ENCODE peak calls at places on chromosomes 6 and 20, in six cellular contexts. One of them, this sample, is unnamed.

GRCh38 chr6:166167258-166167731 is 356 bp downstream of the TBXT start:
- DNase-seq in A549: no peak
- DNase-seq in suprapubic skin: no peak
- DNase-seq in ovary: no peak
- DNase-seq in SK-N-SH: no peak
- DNase-seq in stomach: no peak
- DNase-seq in this sample: no peak

GRCh38 chr6:10583509-10583908 is 62.4 kb downstream of the GCNT2 start:
- DNase-seq in A549: no peak
- DNase-seq in suprapubic skin: no peak
- DNase-seq in ovary: no peak
- DNase-seq in SK-N-SH: no peak
- DNase-seq in stomach: no peak
- DNase-seq in this sample: no peak

GRCh38 chr6:42320762-42321161 is 103.1 kb upstream of the MRPS10 start:
- DNase-seq in A549: no peak
- DNase-seq in suprapubic skin: no peak
- DNase-seq in ovary: no peak
- DNase-seq in SK-N-SH: no peak
- DNase-seq in stomach: no peak
- DNase-seq in this sample: no peak

GRCh38 chr6:23349521-23350147 is 776.4 kb upstream of the NRSN1 start:
- DNase-seq in A549: peak
- DNase-seq in suprapubic skin: no peak
- DNase-seq in ovary: no peak
- DNase-seq in SK-N-SH: peak
- DNase-seq in stomach: no peak
- DNase-seq in this sample: no peak

GRCh38 chr6:82906489-82906888 is 159.2 kb downstream of the UBE3D start:
- DNase-seq in A549: no peak
- DNase-seq in suprapubic skin: no peak
- DNase-seq in ovary: no peak
- DNase-seq in SK-N-SH: no peak
- DNase-seq in stomach: no peak
- DNase-seq in this sample: no peak

GRCh38 chr20:46046588-46047310 is 17.7 kb downstream of the SLC12A5 start:
- DNase-seq in A549: no peak
- DNase-seq in suprapubic skin: no peak
- DNase-seq in ovary: no peak
- DNase-seq in SK-N-SH: no peak
- DNase-seq in stomach: no peak
- DNase-seq in this sample: no peak

GRCh38 chr6:148179786-148180185 is 162.9 kb upstream of the SASH1 start:
- DNase-seq in A549: peak
- DNase-seq in suprapubic skin: no peak
- DNase-seq in ovary: no peak
- DNase-seq in SK-N-SH: no peak
- DNase-seq in stomach: no peak
- DNase-seq in this sample: no peak

GRCh38 chr6:74611220-74611619 is 594.6 kb downstream of the COL12A1 start:
- DNase-seq in A549: no peak
- DNase-seq in suprapubic skin: no peak
- DNase-seq in ovary: no peak
- DNase-seq in SK-N-SH: no peak
- DNase-seq in stomach: no peak
- DNase-seq in this sample: no peak

GRCh38 chr6:159966981-159967380 is 1.9 kb upstream of the IGF2R start:
- DNase-seq in A549: no peak
- DNase-seq in suprapubic skin: no peak
- DNase-seq in ovary: no peak
- DNase-seq in SK-N-SH: no peak
- DNase-seq in stomach: no peak
- DNase-seq in this sample: no peak

GRCh38 chr6:89144358-89145041 is 1.4 kb upstream of the PM20D2 start:
- DNase-seq in A549: no peak
- DNase-seq in suprapubic skin: no peak
- DNase-seq in ovary: no peak
- DNase-seq in SK-N-SH: peak
- DNase-seq in stomach: no peak
- DNase-seq in this sample: no peak

GRCh38 chr6:147054871-147055270 is 149.3 kb upstream of the STXBP5 start:
- DNase-seq in A549: no peak
- DNase-seq in suprapubic skin: no peak
- DNase-seq in ovary: no peak
- DNase-seq in SK-N-SH: no peak
- DNase-seq in stomach: no peak
- DNase-seq in this sample: no peak

GRCh38 chr6:167152858-167153257 is 4.9 kb downstream of the GPR31 start:
- DNase-seq in A549: no peak
- DNase-seq in suprapubic skin: no peak
- DNase-seq in ovary: no peak
- DNase-seq in SK-N-SH: no peak
- DNase-seq in stomach: no peak
- DNase-seq in this sample: no peak

GRCh38 chr6:3037578-3038365 is 30.5 kb upstream of the RIPK1 start:
- DNase-seq in A549: no peak
- DNase-seq in suprapubic skin: no peak
- DNase-seq in ovary: no peak
- DNase-seq in SK-N-SH: no peak
- DNase-seq in stomach: no peak
- DNase-seq in this sample: no peak

GRCh38 chr6:31538805-31539400 is 2.9 kb downstream of the DDX39B start:
- DNase-seq in A549: no peak
- DNase-seq in suprapubic skin: no peak
- DNase-seq in ovary: no peak
- DNase-seq in SK-N-SH: no peak
- DNase-seq in stomach: no peak
- DNase-seq in this sample: no peak

GRCh38 chr6:7554533-7555275 is 13.2 kb downstream of the DSP start:
- DNase-seq in A549: no peak
- DNase-seq in suprapubic skin: no peak
- DNase-seq in ovary: no peak
- DNase-seq in SK-N-SH: no peak
- DNase-seq in stomach: no peak
- DNase-seq in this sample: peak

GRCh38 chr20:61683721-61684120 is 382.0 kb downstream of the TAF4 start:
- DNase-seq in A549: no peak
- DNase-seq in suprapubic skin: no peak
- DNase-seq in ovary: no peak
- DNase-seq in SK-N-SH: no peak
- DNase-seq in stomach: no peak
- DNase-seq in this sample: no peak

GRCh38 chr6:166853371-166854325 is 102.7 kb downstream of the RNASET2 start:
- DNase-seq in A549: no peak
- DNase-seq in suprapubic skin: no peak
- DNase-seq in ovary: no peak
- DNase-seq in SK-N-SH: no peak
- DNase-seq in stomach: no peak
- DNase-seq in this sample: peak

GRCh38 chr6:135226537-135226936 is 45.4 kb downstream of the MYB start:
- DNase-seq in A549: no peak
- DNase-seq in suprapubic skin: no peak
- DNase-seq in ovary: no peak
- DNase-seq in SK-N-SH: no peak
- DNase-seq in stomach: no peak
- DNase-seq in this sample: no peak

GRCh38 chr6:110341671-110342304 is 16.4 kb downstream of the METTL24 start:
- DNase-seq in A549: peak
- DNase-seq in suprapubic skin: no peak
- DNase-seq in ovary: no peak
- DNase-seq in SK-N-SH: peak
- DNase-seq in stomach: no peak
- DNase-seq in this sample: no peak

GRCh38 chr20:44219287-44219686 is 8.7 kb upstream of the OSER1 start:
- DNase-seq in A549: no peak
- DNase-seq in suprapubic skin: no peak
- DNase-seq in ovary: no peak
- DNase-seq in SK-N-SH: no peak
- DNase-seq in stomach: no peak
- DNase-seq in this sample: no peak

GRCh38 chr20:25205277-25206062 is 10.0 kb downstream of the ENTPD6 start:
- DNase-seq in A549: no peak
- DNase-seq in suprapubic skin: no peak
- DNase-seq in ovary: peak
- DNase-seq in SK-N-SH: peak
- DNase-seq in stomach: peak
- DNase-seq in this sample: peak

GRCh38 chr6:166174031-166174430 is 6.4 kb upstream of the TBXT start:
- DNase-seq in A549: no peak
- DNase-seq in suprapubic skin: no peak
- DNase-seq in ovary: no peak
- DNase-seq in SK-N-SH: no peak
- DNase-seq in stomach: no peak
- DNase-seq in this sample: no peak

GRCh38 chr6:148379966-148380653 is 37.5 kb downstream of the SASH1 start:
- DNase-seq in A549: no peak
- DNase-seq in suprapubic skin: no peak
- DNase-seq in ovary: no peak
- DNase-seq in SK-N-SH: no peak
- DNase-seq in stomach: no peak
- DNase-seq in this sample: no peak

GRCh38 chr6:167576050-167576741 is 250.5 kb upstream of the AFDN start:
- DNase-seq in A549: no peak
- DNase-seq in suprapubic skin: peak
- DNase-seq in ovary: no peak
- DNase-seq in SK-N-SH: no peak
- DNase-seq in stomach: no peak
- DNase-seq in this sample: peak

GRCh38 chr20:8805737-8806442 is 263.0 kb upstream of the PLCB4 start:
- DNase-seq in A549: no peak
- DNase-seq in suprapubic skin: no peak
- DNase-seq in ovary: no peak
- DNase-seq in SK-N-SH: no peak
- DNase-seq in stomach: no peak
- DNase-seq in this sample: no peak

DNA sequence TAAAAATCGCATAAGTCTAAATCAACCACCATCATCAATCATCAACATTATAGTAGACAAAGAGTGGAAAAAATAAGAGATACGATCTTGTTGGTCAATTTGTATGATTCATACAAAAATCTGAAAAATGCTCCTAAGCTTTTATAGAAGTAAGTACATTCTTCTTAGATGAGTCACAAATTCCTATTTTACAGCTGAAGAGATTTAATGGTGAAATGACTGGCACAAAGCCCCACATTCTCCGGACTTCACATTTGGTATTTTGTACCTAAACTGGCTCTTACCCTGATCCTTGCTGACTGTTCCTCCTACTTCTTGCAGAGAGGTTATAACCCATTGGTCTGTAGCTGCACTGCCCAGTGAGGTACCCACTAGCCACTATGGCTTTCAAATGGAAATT is 29.9 kb upstream of the PREP start:
- DNase-seq in A549: peak
- DNase-seq in suprapubic skin: no peak
- DNase-seq in ovary: no peak
- DNase-seq in SK-N-SH: no peak
- DNase-seq in stomach: no peak
- DNase-seq in this sample: no peak
- TF ChIP-seq EP300 in A549: no peak
- TF ChIP-seq EP300 in suprapubic skin: no peak
- TF ChIP-seq EP300 in ovary: no peak
- TF ChIP-seq EP300 in SK-N-SH: peak
- TF ChIP-seq EP300 in stomach: no peak
- TF ChIP-seq EP300 in this sample: no peak

GRCh38 chr6:14113951-14114350 is 3.6 kb upstream of the CD83 start:
- DNase-seq in A549: no peak
- DNase-seq in suprapubic skin: no peak
- DNase-seq in ovary: no peak
- DNase-seq in SK-N-SH: no peak
- DNase-seq in stomach: no peak
- DNase-seq in this sample: no peak

GRCh38 chr6:14109411-14109826 is 8.2 kb upstream of the CD83 start:
- DNase-seq in A549: no peak
- DNase-seq in suprapubic skin: no peak
- DNase-seq in ovary: no peak
- DNase-seq in SK-N-SH: no peak
- DNase-seq in stomach: no peak
- DNase-seq in this sample: no peak

GRCh38 chr6:14108571-14109410 is 8.8 kb upstream of the CD83 start:
- DNase-seq in A549: no peak
- DNase-seq in suprapubic skin: no peak
- DNase-seq in ovary: peak
- DNase-seq in SK-N-SH: no peak
- DNase-seq in stomach: peak
- DNase-seq in this sample: no peak

GRCh38 chr6:14107000-14107399 is 10.6 kb upstream of the CD83 start:
- DNase-seq in A549: no peak
- DNase-seq in suprapubic skin: no peak
- DNase-seq in ovary: no peak
- DNase-seq in SK-N-SH: no peak
- DNase-seq in stomach: no peak
- DNase-seq in this sample: no peak

GRCh38 chr6:14110001-14110818 is 7.4 kb upstream of the CD83 start:
- DNase-seq in A549: no peak
- DNase-seq in suprapubic skin: no peak
- DNase-seq in ovary: no peak
- DNase-seq in SK-N-SH: no peak
- DNase-seq in stomach: no peak
- DNase-seq in this sample: no peak
- TF ChIP-seq EP300 in A549: no peak
- TF ChIP-seq EP300 in suprapubic skin: no peak
- TF ChIP-seq EP300 in ovary: no peak
- TF ChIP-seq EP300 in SK-N-SH: no peak
- TF ChIP-seq EP300 in stomach: no peak
- TF ChIP-seq EP300 in this sample: no peak

GRCh38 chr6:149728499-149729234 is 10.8 kb upstream of the LATS1 start:
- DNase-seq in A549: no peak
- DNase-seq in suprapubic skin: no peak
- DNase-seq in ovary: no peak
- DNase-seq in SK-N-SH: no peak
- DNase-seq in stomach: no peak
- DNase-seq in this sample: no peak
- TF ChIP-seq EP300 in A549: no peak
- TF ChIP-seq EP300 in suprapubic skin: no peak
- TF ChIP-seq EP300 in ovary: no peak
- TF ChIP-seq EP300 in SK-N-SH: no peak
- TF ChIP-seq EP300 in stomach: no peak
- TF ChIP-seq EP300 in this sample: no peak

GRCh38 chr20:58289143-58289542 is 20.4 kb upstream of the RAB22A start:
- DNase-seq in A549: no peak
- DNase-seq in suprapubic skin: no peak
- DNase-seq in ovary: no peak
- DNase-seq in SK-N-SH: no peak
- DNase-seq in stomach: no peak
- DNase-seq in this sample: no peak

GRCh38 chr20:58293453-58293852 is 16.1 kb upstream of the RAB22A start:
- DNase-seq in A549: no peak
- DNase-seq in suprapubic skin: no peak
- DNase-seq in ovary: no peak
- DNase-seq in SK-N-SH: peak
- DNase-seq in stomach: no peak
- DNase-seq in this sample: no peak

GRCh38 chr20:58297394-58297793 is 12.1 kb upstream of the RAB22A start:
- DNase-seq in A549: no peak
- DNase-seq in suprapubic skin: no peak
- DNase-seq in ovary: no peak
- DNase-seq in SK-N-SH: no peak
- DNase-seq in stomach: no peak
- DNase-seq in this sample: no peak

GRCh38 chr20:58296328-58296837 is 13.1 kb upstream of the RAB22A start:
- DNase-seq in A549: no peak
- DNase-seq in suprapubic skin: no peak
- DNase-seq in ovary: no peak
- DNase-seq in SK-N-SH: no peak
- DNase-seq in stomach: no peak
- DNase-seq in this sample: no peak

GRCh38 chr20:58294497-58295455 is 14.7 kb upstream of the RAB22A start:
- DNase-seq in A549: no peak
- DNase-seq in suprapubic skin: no peak
- DNase-seq in ovary: no peak
- DNase-seq in SK-N-SH: no peak
- DNase-seq in stomach: no peak
- DNase-seq in this sample: no peak
- TF ChIP-seq EP300 in A549: no peak
- TF ChIP-seq EP300 in suprapubic skin: no peak
- TF ChIP-seq EP300 in ovary: no peak
- TF ChIP-seq EP300 in SK-N-SH: no peak
- TF ChIP-seq EP300 in stomach: no peak
- TF ChIP-seq EP300 in this sample: no peak

This sample was measured in esophagus muscularis mucosa.